ENCODE peak calls at places on chromosomes 16 and 17, in eight cellular contexts. One of them, this sample, is unnamed. For H3K4me1 and H3K36me3, the result is how much of the 10 kb centered on the place peaks cover.

GRCh38 chr17:48025040-48025903 is 12.3 kb downstream of the COPZ2 start:
- DNase-seq in CD8-positive, alpha-beta memory T cell: peak
- DNase-seq in H1: peak
- DNase-seq in esophagus squamous epithelium: peak
- DNase-seq in endothelial cell of umbilical vein: peak
- DNase-seq in left ventricle myocardium inferior: peak
- DNase-seq in HAP-1: peak
- DNase-seq in pancreas: peak
- DNase-seq in this sample: peak

GRCh38 chr16:8689686-8690085 is 15.3 kb downstream of the ABAT start:
- DNase-seq in CD8-positive, alpha-beta memory T cell: no peak
- DNase-seq in H1: no peak
- DNase-seq in esophagus squamous epithelium: no peak
- DNase-seq in endothelial cell of umbilical vein: no peak
- DNase-seq in left ventricle myocardium inferior: no peak
- DNase-seq in HAP-1: no peak
- DNase-seq in pancreas: no peak
- DNase-seq in this sample: no peak

GRCh38 chr17:4544656-4545216 is 10.4 kb downstream of the MYBBP1A start:
- DNase-seq in CD8-positive, alpha-beta memory T cell: no peak
- DNase-seq in H1: no peak
- DNase-seq in esophagus squamous epithelium: no peak
- DNase-seq in endothelial cell of umbilical vein: no peak
- DNase-seq in left ventricle myocardium inferior: no peak
- DNase-seq in HAP-1: no peak
- DNase-seq in pancreas: no peak
- DNase-seq in this sample: no peak

GRCh38 chr17:40695874-40696472 is 7.6 kb downstream of the KRT24 start:
- DNase-seq in CD8-positive, alpha-beta memory T cell: no peak
- DNase-seq in H1: no peak
- DNase-seq in esophagus squamous epithelium: no peak
- DNase-seq in endothelial cell of umbilical vein: no peak
- DNase-seq in left ventricle myocardium inferior: no peak
- DNase-seq in HAP-1: no peak
- DNase-seq in pancreas: no peak
- DNase-seq in this sample: no peak

GRCh38 chr16:81519298-81520150 is 74.9 kb downstream of the CMIP start:
- DNase-seq in CD8-positive, alpha-beta memory T cell: no peak
- DNase-seq in H1: no peak
- DNase-seq in esophagus squamous epithelium: no peak
- DNase-seq in endothelial cell of umbilical vein: no peak
- DNase-seq in left ventricle myocardium inferior: no peak
- DNase-seq in HAP-1: no peak
- DNase-seq in pancreas: peak
- DNase-seq in this sample: no peak

GRCh38 chr16:68644715-68645493 is at the start of gene CDH3:
- DNase-seq in CD8-positive, alpha-beta memory T cell: no peak
- DNase-seq in H1: peak
- DNase-seq in esophagus squamous epithelium: no peak
- DNase-seq in endothelial cell of umbilical vein: no peak
- DNase-seq in left ventricle myocardium inferior: no peak
- DNase-seq in HAP-1: peak
- DNase-seq in pancreas: peak
- DNase-seq in this sample: peak

GRCh38 chr17:6706996-6707395 is 6.2 kb downstream of the SLC13A5 start:
- DNase-seq in CD8-positive, alpha-beta memory T cell: no peak
- DNase-seq in H1: no peak
- DNase-seq in esophagus squamous epithelium: no peak
- DNase-seq in endothelial cell of umbilical vein: no peak
- DNase-seq in left ventricle myocardium inferior: no peak
- DNase-seq in HAP-1: no peak
- DNase-seq in pancreas: no peak
- DNase-seq in this sample: no peak

GRCh38 chr16:60166111-60166510 is 1432.0 kb upstream of the GOT2 start:
- DNase-seq in CD8-positive, alpha-beta memory T cell: no peak
- DNase-seq in H1: no peak
- DNase-seq in esophagus squamous epithelium: no peak
- DNase-seq in endothelial cell of umbilical vein: peak
- DNase-seq in left ventricle myocardium inferior: no peak
- DNase-seq in HAP-1: no peak
- DNase-seq in pancreas: no peak
- DNase-seq in this sample: no peak

DNA sequence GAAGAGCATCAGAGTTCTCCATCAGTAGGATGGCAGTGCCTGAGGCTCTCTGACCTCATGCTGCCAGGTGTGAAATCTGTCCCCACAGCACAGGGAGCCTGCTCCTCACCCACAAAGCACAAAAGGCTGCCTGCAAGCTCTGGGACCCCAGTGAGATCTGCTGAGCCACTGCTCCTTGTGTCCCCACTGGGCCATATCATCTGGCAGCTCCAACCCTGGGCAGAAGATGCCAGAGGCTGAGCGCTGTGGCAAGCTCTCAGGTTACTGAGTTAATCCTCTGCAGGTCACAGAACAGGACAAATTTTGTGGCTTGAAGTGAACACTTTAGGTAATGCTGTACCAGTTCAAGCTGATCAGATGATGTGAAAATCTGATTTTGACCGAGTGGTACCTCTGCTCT is 26.7 kb upstream of the ERN1 start:
- DNase-seq in CD8-positive, alpha-beta memory T cell: no peak
- DNase-seq in H1: no peak
- DNase-seq in esophagus squamous epithelium: no peak
- DNase-seq in endothelial cell of umbilical vein: no peak
- DNase-seq in left ventricle myocardium inferior: no peak
- DNase-seq in HAP-1: no peak
- DNase-seq in pancreas: no peak
- DNase-seq in this sample: no peak
- H3K4me1 ChIP-seq in CD8-positive, alpha-beta memory T cell: under half
- H3K4me1 ChIP-seq in H1: under half
- H3K4me1 ChIP-seq in esophagus squamous epithelium: under half
- H3K4me1 ChIP-seq in endothelial cell of umbilical vein: under half
- H3K4me1 ChIP-seq in left ventricle myocardium inferior: half or more
- H3K4me1 ChIP-seq in HAP-1: under half
- H3K4me1 ChIP-seq in pancreas: half or more
- H3K4me1 ChIP-seq in this sample: under half

GRCh38 chr16:89100601-89101302 is 7.1 kb downstream of the ACSF3 start:
- DNase-seq in CD8-positive, alpha-beta memory T cell: no peak
- DNase-seq in H1: no peak
- DNase-seq in esophagus squamous epithelium: no peak
- DNase-seq in endothelial cell of umbilical vein: no peak
- DNase-seq in left ventricle myocardium inferior: no peak
- DNase-seq in HAP-1: no peak
- DNase-seq in pancreas: no peak
- DNase-seq in this sample: no peak

GRCh38 chr16:89102777-89103073 is 9.1 kb downstream of the ACSF3 start:
- DNase-seq in CD8-positive, alpha-beta memory T cell: no peak
- DNase-seq in H1: no peak
- DNase-seq in esophagus squamous epithelium: no peak
- DNase-seq in endothelial cell of umbilical vein: no peak
- DNase-seq in left ventricle myocardium inferior: no peak
- DNase-seq in HAP-1: no peak
- DNase-seq in pancreas: no peak
- DNase-seq in this sample: peak

GRCh38 chr16:89102035-89102776 is 8.6 kb downstream of the ACSF3 start:
- DNase-seq in CD8-positive, alpha-beta memory T cell: no peak
- DNase-seq in H1: no peak
- DNase-seq in esophagus squamous epithelium: no peak
- DNase-seq in endothelial cell of umbilical vein: no peak
- DNase-seq in left ventricle myocardium inferior: no peak
- DNase-seq in HAP-1: no peak
- DNase-seq in pancreas: no peak
- DNase-seq in this sample: peak

GRCh38 chr16:89099905-89100304 is 6.3 kb downstream of the ACSF3 start:
- DNase-seq in CD8-positive, alpha-beta memory T cell: no peak
- DNase-seq in H1: no peak
- DNase-seq in esophagus squamous epithelium: no peak
- DNase-seq in endothelial cell of umbilical vein: no peak
- DNase-seq in left ventricle myocardium inferior: no peak
- DNase-seq in HAP-1: no peak
- DNase-seq in pancreas: no peak
- DNase-seq in this sample: peak

DNA sequence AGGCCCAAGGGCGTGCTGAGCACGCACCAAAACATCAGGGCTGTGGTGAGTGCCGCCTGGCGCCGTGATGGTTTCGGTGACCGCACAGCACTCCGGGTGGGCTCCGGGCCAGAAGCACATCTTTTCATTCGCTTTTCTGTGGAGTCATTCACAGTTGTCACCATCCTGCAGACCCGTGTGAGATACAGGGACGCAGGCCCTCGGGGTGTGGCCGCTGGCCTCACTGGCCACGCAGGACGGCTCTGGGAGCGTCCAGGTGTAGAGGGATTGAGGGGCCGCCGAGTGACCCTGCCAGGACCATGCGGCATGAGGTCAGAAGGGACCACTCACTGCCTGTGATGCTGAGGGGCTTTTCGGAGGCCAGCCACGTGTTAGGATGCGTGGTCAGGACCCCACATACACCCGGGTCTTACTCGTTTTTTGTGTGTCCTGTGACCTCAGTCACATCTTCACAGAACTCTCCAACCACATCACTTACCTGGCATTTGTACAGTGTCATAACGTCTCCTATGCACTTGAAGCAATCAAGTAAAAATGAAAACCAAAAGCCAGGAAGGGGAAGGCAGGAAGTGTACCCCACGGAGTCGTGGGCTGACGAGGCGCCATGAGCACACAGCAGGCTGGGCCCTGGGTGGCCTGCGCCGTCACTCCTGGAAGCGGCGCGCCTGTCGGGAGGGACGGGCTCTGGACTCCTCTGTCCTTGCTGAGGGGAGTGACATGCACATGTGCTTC is 7.8 kb downstream of the ACSF3 start:
- DNase-seq in CD8-positive, alpha-beta memory T cell: no peak
- DNase-seq in H1: no peak
- DNase-seq in esophagus squamous epithelium: no peak
- DNase-seq in endothelial cell of umbilical vein: no peak
- DNase-seq in left ventricle myocardium inferior: no peak
- DNase-seq in HAP-1: no peak
- DNase-seq in pancreas: no peak
- DNase-seq in this sample: no peak
- H3K36me3 ChIP-seq in CD8-positive, alpha-beta memory T cell: under half
- H3K36me3 ChIP-seq in H1: under half
- H3K36me3 ChIP-seq in esophagus squamous epithelium: half or more
- H3K36me3 ChIP-seq in endothelial cell of umbilical vein: under half
- H3K36me3 ChIP-seq in left ventricle myocardium inferior: half or more
- H3K36me3 ChIP-seq in HAP-1: under half
- H3K36me3 ChIP-seq in pancreas: under half
- H3K36me3 ChIP-seq in this sample: under half

GRCh38 chr16:1282275-1282995 is 26.6 kb downstream of the TPSD1 start:
- DNase-seq in CD8-positive, alpha-beta memory T cell: no peak
- DNase-seq in H1: no peak
- DNase-seq in esophagus squamous epithelium: no peak
- DNase-seq in endothelial cell of umbilical vein: no peak
- DNase-seq in left ventricle myocardium inferior: no peak
- DNase-seq in HAP-1: no peak
- DNase-seq in pancreas: no peak
- DNase-seq in this sample: no peak

GRCh38 chr16:1285669-1286491 is 23.6 kb upstream of the UBE2I start:
- DNase-seq in CD8-positive, alpha-beta memory T cell: no peak
- DNase-seq in H1: no peak
- DNase-seq in esophagus squamous epithelium: no peak
- DNase-seq in endothelial cell of umbilical vein: no peak
- DNase-seq in left ventricle myocardium inferior: no peak
- DNase-seq in HAP-1: no peak
- DNase-seq in pancreas: no peak
- DNase-seq in this sample: no peak

GRCh38 chr16:1286492-1287094 is 22.8 kb upstream of the UBE2I start:
- DNase-seq in CD8-positive, alpha-beta memory T cell: no peak
- DNase-seq in H1: no peak
- DNase-seq in esophagus squamous epithelium: no peak
- DNase-seq in endothelial cell of umbilical vein: no peak
- DNase-seq in left ventricle myocardium inferior: no peak
- DNase-seq in HAP-1: no peak
- DNase-seq in pancreas: no peak
- DNase-seq in this sample: no peak

GRCh38 chr16:1283296-1283695 is 26.1 kb upstream of the UBE2I start:
- DNase-seq in CD8-positive, alpha-beta memory T cell: no peak
- DNase-seq in H1: no peak
- DNase-seq in esophagus squamous epithelium: no peak
- DNase-seq in endothelial cell of umbilical vein: no peak
- DNase-seq in left ventricle myocardium inferior: no peak
- DNase-seq in HAP-1: no peak
- DNase-seq in pancreas: no peak
- DNase-seq in this sample: no peak

GRCh38 chr16:1283996-1284592 is 25.3 kb upstream of the UBE2I start:
- DNase-seq in CD8-positive, alpha-beta memory T cell: no peak
- DNase-seq in H1: no peak
- DNase-seq in esophagus squamous epithelium: no peak
- DNase-seq in endothelial cell of umbilical vein: no peak
- DNase-seq in left ventricle myocardium inferior: no peak
- DNase-seq in HAP-1: no peak
- DNase-seq in pancreas: no peak
- DNase-seq in this sample: no peak
- H3K4me1 ChIP-seq in CD8-positive, alpha-beta memory T cell: under half
- H3K4me1 ChIP-seq in H1: under half
- H3K4me1 ChIP-seq in esophagus squamous epithelium: under half
- H3K4me1 ChIP-seq in endothelial cell of umbilical vein: under half
- H3K4me1 ChIP-seq in left ventricle myocardium inferior: under half
- H3K4me1 ChIP-seq in HAP-1: under half
- H3K4me1 ChIP-seq in pancreas: under half
- H3K4me1 ChIP-seq in this sample: under half

GRCh38 chr17:39281806-39282205 is 56.1 kb upstream of the STAC2 start:
- DNase-seq in CD8-positive, alpha-beta memory T cell: no peak
- DNase-seq in H1: no peak
- DNase-seq in esophagus squamous epithelium: no peak
- DNase-seq in endothelial cell of umbilical vein: peak
- DNase-seq in left ventricle myocardium inferior: no peak
- DNase-seq in HAP-1: no peak
- DNase-seq in pancreas: no peak
- DNase-seq in this sample: no peak

GRCh38 chr17:39277110-39277509 is 51.4 kb upstream of the STAC2 start:
- DNase-seq in CD8-positive, alpha-beta memory T cell: no peak
- DNase-seq in H1: no peak
- DNase-seq in esophagus squamous epithelium: no peak
- DNase-seq in endothelial cell of umbilical vein: no peak
- DNase-seq in left ventricle myocardium inferior: no peak
- DNase-seq in HAP-1: no peak
- DNase-seq in pancreas: no peak
- DNase-seq in this sample: no peak

GRCh38 chr17:39271546-39271945 is 45.8 kb upstream of the STAC2 start:
- DNase-seq in CD8-positive, alpha-beta memory T cell: no peak
- DNase-seq in H1: no peak
- DNase-seq in esophagus squamous epithelium: no peak
- DNase-seq in endothelial cell of umbilical vein: no peak
- DNase-seq in left ventricle myocardium inferior: no peak
- DNase-seq in HAP-1: no peak
- DNase-seq in pancreas: no peak
- DNase-seq in this sample: no peak

GRCh38 chr17:39270923-39271322 is 45.2 kb upstream of the STAC2 start:
- DNase-seq in CD8-positive, alpha-beta memory T cell: no peak
- DNase-seq in H1: no peak
- DNase-seq in esophagus squamous epithelium: no peak
- DNase-seq in endothelial cell of umbilical vein: peak
- DNase-seq in left ventricle myocardium inferior: no peak
- DNase-seq in HAP-1: peak
- DNase-seq in pancreas: no peak
- DNase-seq in this sample: no peak

DNA sequence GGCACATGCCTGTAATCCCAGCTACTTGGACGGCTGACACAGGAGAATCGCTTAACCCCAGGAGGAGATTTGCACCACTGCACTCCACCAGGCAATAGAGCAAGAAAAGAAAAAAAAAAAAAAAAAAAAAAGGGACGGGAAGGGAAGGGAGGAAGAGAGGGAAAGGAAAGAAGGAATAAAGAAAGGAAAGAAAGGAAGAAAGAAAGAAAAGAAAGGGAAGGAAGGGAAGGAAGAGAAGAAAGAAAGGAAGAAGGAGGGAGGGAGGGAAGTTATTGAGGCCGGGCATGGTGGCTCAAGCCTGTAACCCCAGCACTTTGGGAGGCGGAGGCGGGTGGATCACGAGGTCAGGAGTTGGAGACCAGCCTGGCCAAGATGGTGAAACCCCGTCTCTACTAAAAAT is 50.4 kb upstream of the STAC2 start:
- DNase-seq in CD8-positive, alpha-beta memory T cell: no peak
- DNase-seq in H1: no peak
- DNase-seq in esophagus squamous epithelium: no peak
- DNase-seq in endothelial cell of umbilical vein: no peak
- DNase-seq in left ventricle myocardium inferior: no peak
- DNase-seq in HAP-1: no peak
- DNase-seq in pancreas: no peak
- DNase-seq in this sample: no peak
- H3K36me3 ChIP-seq in CD8-positive, alpha-beta memory T cell: under half
- H3K36me3 ChIP-seq in H1: under half
- H3K36me3 ChIP-seq in esophagus squamous epithelium: half or more
- H3K36me3 ChIP-seq in endothelial cell of umbilical vein: under half
- H3K36me3 ChIP-seq in left ventricle myocardium inferior: half or more
- H3K36me3 ChIP-seq in HAP-1: under half
- H3K36me3 ChIP-seq in pancreas: under half
- H3K36me3 ChIP-seq in this sample: under half

This sample was measured in mucosa of descending colon.